ENCODE peak calls at places on chromosomes 2 and 18, in five cellular contexts. R, O, H, L and Z are unnamed samples.

GRCh38 chr2:199100326-199101110 is 357.2 kb downstream of the SATB2 start:
- DNase-seq in R (peak; percentile 31), H (no peak), O (no peak), L (no peak), Z (no peak)

GRCh38 chr2:128282246-128282975 is 36.3 kb downstream of the HS6ST1 start:
- DNase-seq in H (no peak), R (no peak), O (no peak), L (no peak), Z (no peak)

GRCh38 chr18:69215151-69215550 is 185.5 kb upstream of the DOK6 start:
- DNase-seq in O (no peak), H (no peak), L (no peak), R (no peak), Z (no peak)

GRCh38 chr2:201116115-201116958 is at the start of gene CFLAR:
- DNase-seq in O (peak; percentile 75), H (no peak), L (peak; percentile 69), R (peak; percentile 75), Z (peak; percentile 90)

GRCh38 chr2:46062637-46063412 is 234.4 kb upstream of the EPAS1 start:
- DNase-seq in H (peak; percentile 73), O (peak; percentile 54), R (peak; percentile 87), L (peak; percentile 72), Z (peak; percentile 55)

GRCh38 chr2:127859712-127860085 is 1.7 kb upstream of the POLR2D start:
- DNase-seq in H (peak; percentile 18), R (no peak), L (peak; percentile 70), O (peak; percentile 16), Z (no peak)

GRCh38 chr2:16318051-16318450 is 347.6 kb downstream of the CYRIA start:
- DNase-seq in H (no peak), R (no peak), L (no peak), O (no peak), Z (no peak)

GRCh38 chr2:3565117-3565516 is 7.0 kb upstream of the RNASEH1 start:
- DNase-seq in H (no peak), L (no peak), R (no peak), O (no peak), Z (no peak)

GRCh38 chr2:20226152-20226545 is 1.2 kb upstream of the SDC1 start:
- DNase-seq in O (no peak), R (no peak), L (no peak), H (no peak), Z (no peak)

GRCh38 chr2:132632000-132632649 is 37.9 kb downstream of the LYPD1 start:
- DNase-seq in H (no peak), L (no peak), O (no peak), R (peak; percentile 6), Z (no peak)

GRCh38 chr2:26562811-26563645 is 78.1 kb downstream of the CIB4 start:
- DNase-seq in L (peak; percentile 36), R (no peak), H (no peak), O (no peak), Z (no peak)

GRCh38 chr18:77911973-77912372 is 662.3 kb downstream of the GALR1 start:
- DNase-seq in R (no peak), L (no peak), H (no peak), O (no peak), Z (no peak)

GRCh38 chr2:96685592-96686459 is 43.3 kb downstream of the FER1L5 start:
- DNase-seq in L (no peak), R (no peak), H (peak; percentile 79), O (no peak), Z (no peak)

GRCh38 chr2:13711154-13711553 is 921.4 kb upstream of the LRATD1 start:
- DNase-seq in O (no peak), R (no peak), H (no peak), L (no peak), Z (no peak)

GRCh38 chr2:48870503-48870902 is 115.0 kb upstream of the LHCGR start:
- DNase-seq in H (no peak), O (no peak), R (peak; percentile 72), L (no peak), Z (no peak)

GRCh38 chr2:10620481-10620880 is 69.3 kb downstream of the NOL10 start:
- DNase-seq in R (peak; percentile 94), L (peak; percentile 35), O (no peak), H (no peak), Z (peak; percentile 11)

GRCh38 chr2:203534486-203535077 is 519 bp downstream of the RAPH1 start:
- DNase-seq in H (no peak), R (no peak), L (peak; percentile 13), O (no peak), Z (no peak)

GRCh38 chr18:59040770-59041148 is 98.9 kb upstream of the SEC11C start:
- DNase-seq in O (no peak), R (no peak), H (no peak), L (no peak), Z (no peak)

GRCh38 chr2:104769096-104769495 is 84.8 kb upstream of the POU3F3 start:
- DNase-seq in O (no peak), R (no peak), L (no peak), H (no peak), Z (peak; percentile 48)

GRCh38 chr2:192123847-192124246 is 70.9 kb downstream of the TMEFF2 start:
- DNase-seq in O (no peak), R (peak; percentile 4), H (no peak), L (no peak), Z (no peak)

GRCh38 chr2:2573658-2574293 is 242.7 kb upstream of the MYT1L start:
- DNase-seq in O (no peak), L (peak; percentile 8), H (peak; percentile 18), R (no peak), Z (peak; percentile 24)

GRCh38 chr2:216151313-216152030 is 42.3 kb downstream of the XRCC5 start:
- DNase-seq in O (no peak), R (peak; percentile 24), H (no peak), L (no peak), Z (peak; percentile 48)

GRCh38 chr2:129605654-129606053 is 373.8 kb upstream of the RAB6C start:
- DNase-seq in R (no peak), L (no peak), H (no peak), O (no peak), Z (no peak)

GRCh38 chr2:129767346-129767745 is 212.1 kb upstream of the RAB6C start:
- DNase-seq in O (no peak), H (no peak), R (no peak), L (no peak), Z (no peak)

GRCh38 chr18:13649397-13650252 is 76.7 kb downstream of the FAM210A start:
- DNase-seq in O (no peak), L (peak; percentile 11), R (no peak), H (no peak), Z (no peak)

GRCh38 chr2:100193334-100193733 is 50.9 kb upstream of the AFF3 start:
- DNase-seq in H (no peak), R (no peak), L (no peak), O (no peak), Z (no peak)